ENCODE peak calls at places on chromosomes 5 and 9, in nine cellular contexts. R is AG04449; G is CD8-positive, alpha-beta T cell; V is stimulated activated CD4-positive, alpha-beta T cell treated with anti-CD3 and anti-CD28 coated beads, Interleukin-4, amount 100 ng/mL, for 1 hour; Y is lung microvascular endothelial cell; F is RPMI8226; Q is cardiac fibroblast; T is HCEC 1CT; P is activated naive CD8-positive, alpha-beta T cell treated with anti-CD3 and anti-CD28 coated beads, Interleukin-2, amount 50 U/mL, for 24 hours. C is an unnamed sample.

GRCh38 chr5:172482156-172483020 is 28.1 kb upstream of the SH3PXD2B start:
- DNase-seq in R (no peak), G (no peak), V (no peak), Y (no peak), F (no peak), Q (no peak), T (no peak), P (no peak), C (no peak)

GRCh38 chr9:129436751-129437625 is 183.9 kb downstream of the C9orf50 start:
- DNase-seq in R (no peak), G (peak), V (peak), Y (peak), F (peak), Q (peak), T (no peak), P (no peak), C (no peak)

GRCh38 chr9:133114451-133114885 is 6.6 kb downstream of the RALGDS start:
- DNase-seq in R (no peak), G (no peak), V (no peak), Y (no peak), F (no peak), Q (no peak), T (no peak), P (no peak), C (no peak)

GRCh38 chr5:2128696-2129340 is 246.1 kb upstream of the IRX4 start:
- DNase-seq in R (no peak), G (no peak), V (no peak), Y (no peak), F (no peak), Q (no peak), T (no peak), P (no peak), C (no peak)

GRCh38 chr5:122726990-122727616 is 47.8 kb upstream of the SNX2 start:
- DNase-seq in R (peak), G (no peak), V (no peak), Y (peak), F (no peak), Q (peak), T (peak), P (no peak), C (peak)

GRCh38 chr5:172412724-172413260 is 41.5 kb downstream of the SH3PXD2B start:
- DNase-seq in R (peak), G (no peak), V (no peak), Y (no peak), F (peak), Q (peak), T (peak), P (peak), C (peak)

GRCh38 chr5:134090482-134090881 is 24.0 kb upstream of the TCF7 start:
- DNase-seq in R (no peak), G (peak), V (peak), Y (no peak), F (no peak), Q (no peak), T (no peak), P (no peak), C (no peak)

GRCh38 chr5:37899037-37899436 is 59.2 kb upstream of the GDNF start:
- DNase-seq in R (no peak), G (no peak), V (no peak), Y (no peak), F (no peak), Q (no peak), T (no peak), P (no peak), C (no peak)

GRCh38 chr9:96618209-96619108 is 1.2 kb downstream of the CDC14B start:
- DNase-seq in R (no peak), G (no peak), V (peak), Y (peak), F (no peak), Q (peak), T (peak), P (peak), C (no peak)